ENCODE peak calls at places on chromosomes 5 and 9, in five cellular contexts. S is neural progenitor cell, O is A673, Q is Peyer's patch, V is HepG2. M is an unnamed sample.
A peak's percentile ranks its signal among the peaks of the same experiment; 100 is the strongest.

GRCh38 chr9:76761448-76761847 is 2.8 kb upstream of the PCA3 start:
- DNase-seq in V (no peak), S (no peak), O (peak; percentile 2), Q (no peak), M (no peak)

GRCh38 chr9:137195525-137196220 is 4.9 kb downstream of the TPRN start:
- DNase-seq in Q (no peak), V (no peak), O (no peak), S (no peak), M (no peak)

GRCh38 chr5:40518511-40518917 is 161.2 kb upstream of the PTGER4 start:
- DNase-seq in O (no peak), S (no peak), Q (no peak), V (no peak), M (no peak)

GRCh38 chr9:127862075-127863011 is 7.9 kb upstream of the ENG start:
- DNase-seq in V (no peak), Q (peak; percentile 94), S (no peak), O (no peak), M (no peak)

GRCh38 chr9:70816891-70817290 is 304.5 kb downstream of the TRPM3 start:
- DNase-seq in S (no peak), Q (no peak), V (no peak), O (no peak), M (no peak)

GRCh38 chr9:129570450-129571297 is 50.2 kb downstream of the C9orf50 start:
- DNase-seq in Q (no peak), V (peak; percentile 75), S (peak; percentile 68), O (peak; percentile 84), M (peak; percentile 47)

GRCh38 chr5:132474881-132475511 is 15.6 kb downstream of the IRF1 start:
- DNase-seq in V (no peak), S (no peak), O (no peak), Q (no peak), M (peak; percentile 68)

GRCh38 chr9:127064335-127064734 is 58.1 kb downstream of the ANGPTL2 start:
- DNase-seq in Q (no peak), S (no peak), V (no peak), O (no peak), M (no peak)

GRCh38 chr5:91865920-91866319 is 482.8 kb upstream of the ARRDC3 start:
- DNase-seq in Q (no peak), V (no peak), O (peak; percentile 56), S (peak; percentile 48), M (no peak)

DNA sequence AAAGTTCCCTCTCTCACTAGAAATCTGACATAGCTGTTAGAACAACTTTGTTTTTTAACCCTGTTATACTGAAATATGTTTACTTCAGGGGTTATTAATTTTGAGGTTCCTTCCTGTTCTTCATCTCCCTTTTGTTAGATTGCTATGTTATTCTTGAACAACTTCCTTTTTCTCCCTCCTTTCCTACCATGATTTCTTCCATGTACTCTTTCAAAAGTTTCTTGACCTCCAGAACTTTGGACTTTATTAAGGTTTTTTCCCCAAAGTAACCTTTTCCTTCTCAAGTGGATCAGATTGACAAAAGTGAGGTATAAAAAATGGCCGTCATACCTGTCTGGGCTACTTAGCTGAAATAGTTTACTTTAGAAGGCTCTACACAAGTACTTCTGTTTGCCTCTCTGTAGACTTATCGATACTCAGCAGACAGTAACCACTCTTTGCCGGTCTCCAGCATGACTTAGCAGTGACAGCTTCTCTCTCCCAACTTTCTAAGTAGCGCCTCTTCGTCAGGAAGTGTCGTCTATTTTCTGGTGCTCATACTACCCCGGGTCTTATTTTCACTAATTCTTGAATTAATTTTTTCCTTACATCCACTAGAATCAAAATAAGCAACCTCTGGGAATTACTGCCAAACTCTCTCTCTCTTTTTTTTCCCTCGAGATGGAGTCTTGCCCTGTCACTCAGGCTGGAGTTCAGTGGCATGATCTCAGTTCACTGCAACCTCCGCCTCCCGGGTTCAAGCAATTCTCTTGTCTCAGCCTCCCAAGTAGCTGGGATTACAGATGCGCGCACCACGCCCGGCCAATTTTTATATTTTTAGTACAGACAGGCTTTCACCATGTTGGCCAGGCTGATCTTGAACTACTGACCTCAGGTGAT is 19.7 kb downstream of the NFIL3 start:
- DNase-seq in Q (no peak), S (no peak), O (no peak), V (no peak), M (no peak)
- TF ChIP-seq CTCF in Q (no peak), S (no peak), O (no peak), V (no peak), M (no peak)

GRCh38 chr9:95074632-95075269 is 242.8 kb downstream of the FANCC start:
- DNase-seq in Q (no peak), V (no peak), O (no peak), S (no peak), M (no peak)
- H3K4me1 ChIP-seq in Q (peaks cover 84% of the 10 kb centered on the region), V (peaks cover 34% of the 10 kb centered on the region), O (no peaks in the 10 kb centered on the region), S (peaks cover 19% of the 10 kb centered on the region), M (peaks cover 30% of the 10 kb centered on the region)

GRCh38 chr5:151186052-151186451 is 28.5 kb upstream of the ANXA6 start:
- DNase-seq in S (no peak), Q (no peak), O (no peak), V (no peak), M (no peak)
- H3K36me3 ChIP-seq in S (no peaks in the 10 kb centered on the region), Q (peaks cover 22% of the 10 kb centered on the region), O (no peaks in the 10 kb centered on the region), V (peaks cover 7% of the 10 kb centered on the region), M (no peaks in the 10 kb centered on the region)

DNA sequence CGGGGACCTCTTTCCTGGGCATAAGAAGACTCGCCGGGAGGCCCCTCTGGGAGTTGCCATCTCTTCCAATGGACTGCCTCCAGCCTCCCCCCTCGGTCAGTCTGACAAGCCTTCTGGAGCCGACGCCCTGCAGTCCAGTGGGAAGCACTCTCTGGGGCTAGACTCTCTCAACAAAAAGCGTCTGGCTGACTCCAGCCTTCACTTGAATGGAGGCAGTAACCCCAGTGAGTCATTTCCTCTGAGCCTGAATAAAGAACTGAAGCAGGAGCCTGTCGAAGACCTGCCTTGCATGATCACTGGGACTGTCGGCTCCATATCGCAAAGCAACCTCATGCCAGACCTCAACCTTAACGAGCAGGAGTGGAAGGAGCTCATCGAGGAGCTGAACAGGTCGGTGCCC is 28.4 kb upstream of the LTC4S start:
- DNase-seq in S (no peak), V (no peak), Q (no peak), O (peak; percentile 73), M (peak; percentile 23)
- TF ChIP-seq CTCF in S (no peak), V (no peak), Q (no peak), O (no peak), M (no peak)

GRCh38 chr9:98099346-98099745 is 19.7 kb downstream of the TRIM14 start:
- DNase-seq in O (no peak), S (no peak), V (no peak), Q (no peak), M (no peak)
- H3K4me1 ChIP-seq in O (no peaks in the 10 kb centered on the region), S (peaks cover 5% of the 10 kb centered on the region), V (peaks cover 14% of the 10 kb centered on the region), Q (peaks cover 21% of the 10 kb centered on the region), M (no peaks in the 10 kb centered on the region)

DNA sequence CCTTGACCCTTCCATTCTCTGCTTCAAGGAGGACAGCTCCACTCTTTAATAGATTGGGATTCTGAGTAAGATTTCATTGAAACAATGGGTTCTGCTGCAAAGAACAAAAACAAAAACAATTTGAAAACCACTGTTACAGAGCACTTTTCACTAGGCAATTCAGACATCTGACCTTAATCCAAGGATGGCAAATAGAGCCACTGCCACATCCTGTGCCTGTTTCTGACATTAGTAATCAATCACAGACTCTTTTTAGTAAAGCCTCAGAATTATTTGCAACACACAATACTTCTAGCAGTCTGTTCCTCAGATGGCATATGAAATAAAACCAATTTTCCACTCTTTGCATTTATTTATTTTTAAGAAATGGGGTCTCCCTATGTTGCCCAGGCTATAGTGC is 37.8 kb upstream of the NDFIP1 start:
- DNase-seq in V (no peak), S (no peak), Q (no peak), O (no peak), M (no peak)
- H3K36me3 ChIP-seq in V (no peaks in the 10 kb centered on the region), S (no peaks in the 10 kb centered on the region), Q (no peaks in the 10 kb centered on the region), O (no peaks in the 10 kb centered on the region), M (no peaks in the 10 kb centered on the region)

GRCh38 chr5:115770466-115770865 is 46.0 kb downstream of the CDO1 start:
- DNase-seq in Q (no peak), V (peak; percentile 31), O (peak; percentile 16), S (peak; percentile 69), M (peak; percentile 31)
- TF ChIP-seq CTCF in Q (no peak), V (peak; percentile 48), O (peak; percentile 50), S (peak; percentile 78), M (peak; percentile 75)

M was measured in BE2C.